ENCODE peak calls at places on chromosomes 6 and 20, in four cellular contexts. O is stomach, A is endothelial cell of umbilical vein, E is suprapubic skin. Y is an unnamed sample.

GRCh38 chr20:2131366-2131765 is 29.7 kb downstream of the STK35 start:
- DNase-seq in O (no peak), A (peak; percentile 6), E (no peak), Y (no peak)

GRCh38 chr20:56974499-56975250 is 291.8 kb downstream of the BMP7 start:
- DNase-seq in O (peak; percentile 31), A (no peak), E (no peak), Y (no peak)

GRCh38 chr6:14354919-14355572 is 237.5 kb downstream of the CD83 start:
- DNase-seq in O (peak; percentile 31), A (no peak), E (no peak), Y (peak; percentile 22)

GRCh38 chr6:151731313-151731712 is 76.2 kb upstream of the ESR1 start:
- DNase-seq in O (no peak), A (no peak), E (no peak), Y (peak; percentile 55)

GRCh38 chr20:36279776-36280175 is 26.4 kb upstream of the DLGAP4 start:
- DNase-seq in O (no peak), A (no peak), E (no peak), Y (no peak)

GRCh38 chr6:67411036-67411435 is 1224.0 kb upstream of the ADGRB3 start:
- DNase-seq in O (no peak), A (peak; percentile 1), E (no peak), Y (no peak)

GRCh38 chr6:46014054-46014453 is 1.6 kb downstream of the CLIC5 start:
- DNase-seq in O (no peak), A (no peak), E (no peak), Y (no peak)

GRCh38 chr6:74931567-74931966 is 274.3 kb downstream of the COL12A1 start:
- DNase-seq in O (no peak), A (no peak), E (no peak), Y (no peak)

GRCh38 chr6:78701407-78701806 is 165.9 kb upstream of the IRAK1BP1 start:
- DNase-seq in O (no peak), A (no peak), E (no peak), Y (no peak)

GRCh38 chr6:87929843-87930288 is 117.8 kb upstream of the SPACA1 start:
- DNase-seq in O (peak; percentile 77), A (peak; percentile 77), E (peak; percentile 82), Y (peak; percentile 73)

DNA sequence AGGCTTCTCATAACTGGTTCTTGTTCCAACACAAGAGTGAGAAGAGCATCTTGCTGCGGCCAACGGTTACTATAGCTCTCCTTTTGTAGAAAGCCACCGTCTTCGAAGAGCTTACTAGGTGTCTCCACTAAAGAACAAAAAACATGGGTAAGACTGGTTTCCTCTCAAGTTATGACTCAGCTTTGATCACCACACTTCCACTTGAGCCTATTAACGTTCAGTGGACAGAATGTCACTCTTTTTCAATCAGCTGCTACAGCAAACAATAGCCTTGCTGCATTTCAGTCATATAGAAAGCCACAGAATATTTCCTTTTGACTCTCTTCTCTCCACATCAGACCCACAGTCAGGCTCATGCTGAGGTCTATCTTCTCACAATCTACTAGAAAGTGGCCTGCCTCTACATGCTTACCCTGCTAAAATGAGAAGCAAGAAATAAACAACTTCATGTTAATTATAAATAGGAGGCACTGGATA is 243.5 kb upstream of the PREP start:
- DNase-seq in O (no peak), A (no peak), E (no peak), Y (no peak)
- TF ChIP-seq POLR2A in O (no peak), A (no peak), E (no peak), Y (no peak)

GRCh38 chr20:37989601-37990001 is 43.7 kb downstream of the TTI1 start:
- DNase-seq in O (peak; percentile 86), A (peak; percentile 60), E (peak; percentile 43), Y (peak; percentile 39)

GRCh38 chr20:37986873-37987601 is 46.2 kb downstream of the TTI1 start:
- DNase-seq in O (peak; percentile 90), A (no peak), E (no peak), Y (peak; percentile 98)

GRCh38 chr20:37986063-37986858 is 47.0 kb downstream of the TTI1 start:
- DNase-seq in O (peak; percentile 40), A (no peak), E (no peak), Y (no peak)

GRCh38 chr20:37988555-37988954 is 44.7 kb downstream of the TTI1 start:
- DNase-seq in O (no peak), A (no peak), E (no peak), Y (peak; percentile 20)

GRCh38 chr20:37987602-37988290 is 45.5 kb downstream of the TTI1 start:
- DNase-seq in O (no peak), A (no peak), E (no peak), Y (no peak)
- H3K4me1 ChIP-seq in O (peaks cover 62% of the 10 kb centered on the region), A (peaks cover 24% of the 10 kb centered on the region), E (peaks cover 29% of the 10 kb centered on the region), Y (peaks cover 89% of the 10 kb centered on the region)

GRCh38 chr6:129748212-129748900 is 38.4 kb upstream of the ARHGAP18 start:
- DNase-seq in O (peak; percentile 39), A (peak; percentile 28), E (no peak), Y (peak; percentile 10)
- TF ChIP-seq POLR2A in O (no peak), A (no peak), E (no peak), Y (no peak)

DNA sequence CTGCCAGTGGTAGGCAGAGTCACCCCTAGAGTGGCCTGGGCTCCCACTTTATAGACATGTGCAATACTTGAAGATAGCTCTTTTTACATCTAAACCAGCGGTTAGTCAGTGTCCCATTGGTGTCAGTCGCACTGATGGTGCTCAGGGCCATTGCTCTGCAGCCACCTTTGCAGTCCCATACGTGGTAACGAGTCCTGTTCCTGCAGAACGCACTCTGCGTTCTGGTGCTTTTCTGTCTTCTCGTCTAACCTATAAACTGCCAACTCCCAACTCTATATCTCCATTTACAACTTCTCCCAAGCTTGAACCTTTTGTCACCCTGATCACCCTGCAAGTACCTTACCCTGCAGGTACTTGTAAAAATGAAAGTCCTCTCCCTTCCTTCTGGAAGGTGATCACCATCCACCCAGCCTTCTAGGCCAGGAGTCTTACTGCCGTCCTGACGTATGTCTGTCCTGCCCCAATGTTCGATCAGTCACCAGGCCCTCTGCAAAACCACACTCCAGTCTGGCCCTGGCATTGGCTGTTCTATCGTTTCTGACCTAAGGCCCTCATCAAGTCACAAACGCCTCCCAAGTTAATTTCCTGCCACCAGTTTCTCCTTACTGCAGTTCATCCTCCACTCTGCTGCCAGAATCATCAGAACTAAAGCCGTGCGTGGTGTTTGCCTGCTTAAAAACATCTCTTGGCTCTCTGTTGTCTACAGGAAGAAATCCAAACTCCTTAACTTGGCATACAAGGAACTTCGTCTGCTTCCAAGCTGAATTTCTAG is 7.9 kb downstream of the RREB1 start:
- DNase-seq in O (no peak), A (no peak), E (no peak), Y (no peak)
- H3K4me1 ChIP-seq in O (peaks cover 43% of the 10 kb centered on the region), A (peaks cover 5% of the 10 kb centered on the region), E (peaks cover 54% of the 10 kb centered on the region), Y (peaks cover 58% of the 10 kb centered on the region)

GRCh38 chr20:62305765-62306431 is 3.1 kb downstream of the ADRM1 start:
- DNase-seq in O (no peak), A (no peak), E (no peak), Y (no peak)

GRCh38 chr20:62309198-62309944 is 6.6 kb downstream of the ADRM1 start:
- DNase-seq in O (no peak), A (no peak), E (no peak), Y (no peak)

GRCh38 chr20:62306440-62307187 is 3.8 kb downstream of the ADRM1 start:
- DNase-seq in O (no peak), A (no peak), E (no peak), Y (no peak)

GRCh38 chr20:62308102-62308822 is 5.5 kb downstream of the ADRM1 start:
- DNase-seq in O (no peak), A (no peak), E (no peak), Y (peak; percentile 22)

DNA sequence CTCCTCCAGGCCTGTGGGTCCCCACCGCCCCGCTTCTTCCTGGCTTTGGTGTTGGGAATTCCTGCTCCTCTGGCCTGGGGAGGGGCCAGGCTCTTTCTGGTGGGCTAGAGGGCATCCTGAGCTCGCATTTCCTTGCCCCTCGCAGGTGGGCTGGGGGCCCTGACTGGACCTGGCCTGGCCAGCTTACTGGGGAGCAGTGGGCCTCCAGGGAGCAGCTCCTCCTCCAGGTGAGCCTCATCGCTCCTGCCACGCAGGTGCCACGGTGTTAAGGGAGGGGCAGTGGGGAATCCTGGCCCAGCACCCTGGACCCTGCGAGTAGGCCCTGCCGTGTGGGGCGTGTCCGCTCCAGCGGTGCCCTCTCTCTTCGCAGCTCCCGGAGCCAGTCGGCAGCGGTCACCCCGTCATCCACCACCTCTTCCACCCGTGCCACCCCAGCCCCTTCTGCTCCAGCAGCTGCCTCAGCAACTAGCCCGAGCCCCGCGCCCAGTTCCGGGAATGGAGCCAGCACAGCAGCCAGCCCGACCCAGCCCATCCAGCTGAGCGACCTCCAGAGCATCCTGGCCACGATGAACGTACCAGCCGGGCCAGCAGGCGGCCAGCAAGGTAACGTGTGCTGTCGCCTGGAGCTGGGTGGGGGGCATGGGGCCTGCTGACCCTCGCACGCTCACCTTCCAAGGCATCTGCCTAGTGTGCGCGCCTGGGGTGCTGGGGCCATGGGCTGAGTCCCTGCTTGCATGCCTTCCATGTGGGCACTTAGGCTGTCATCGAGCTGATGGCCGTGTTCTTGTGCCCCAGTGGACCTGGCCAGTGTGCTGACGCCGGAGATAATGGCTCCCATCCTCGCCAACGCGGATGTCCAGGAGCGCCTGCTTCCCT is 4.7 kb downstream of the ADRM1 start:
- DNase-seq in O (no peak), A (no peak), E (no peak), Y (no peak)
- TF ChIP-seq POLR2A in O (no peak), A (no peak), E (no peak), Y (no peak)

GRCh38 chr20:50526403-50526989 is 16.3 kb downstream of the PTPN1 start:
- DNase-seq in O (no peak), A (peak; percentile 37), E (no peak), Y (no peak)

GRCh38 chr20:50521709-50522674 is 11.8 kb downstream of the PTPN1 start:
- DNase-seq in O (no peak), A (no peak), E (no peak), Y (no peak)

GRCh38 chr20:50521221-50521642 is 11.0 kb downstream of the PTPN1 start:
- DNase-seq in O (no peak), A (no peak), E (no peak), Y (no peak)

GRCh38 chr20:50520222-50520877 is 10.2 kb downstream of the PTPN1 start:
- DNase-seq in O (no peak), A (no peak), E (no peak), Y (no peak)

DNA sequence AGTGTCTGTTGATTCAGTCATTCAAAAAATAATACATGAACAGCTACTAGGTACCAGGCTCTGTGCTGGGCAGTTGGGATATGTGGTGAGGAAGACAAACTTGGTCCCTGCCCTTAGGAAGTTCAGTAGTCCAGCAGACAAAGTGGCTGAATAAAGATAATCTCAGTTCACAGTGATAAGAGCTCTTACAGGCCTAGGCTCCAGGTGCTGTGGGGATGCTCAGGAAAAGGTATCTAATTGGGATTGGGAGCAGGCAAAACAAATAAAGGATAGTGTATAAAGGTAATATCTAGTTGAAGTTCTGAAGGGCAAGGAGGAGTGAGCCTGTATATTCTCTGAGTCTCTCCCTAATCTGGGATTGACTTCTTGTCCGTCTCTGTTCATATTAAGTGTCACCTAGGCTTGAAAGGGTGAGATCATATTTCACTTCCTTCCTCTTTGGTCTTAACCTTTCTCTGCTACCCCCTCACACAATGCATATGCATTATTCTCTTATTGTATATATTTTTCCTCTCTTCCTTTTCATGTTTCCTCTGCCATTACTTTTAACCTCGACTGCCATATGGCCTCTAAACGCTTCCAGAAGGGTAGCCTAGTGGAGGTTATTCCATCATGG is 13.5 kb downstream of the PTPN1 start:
- DNase-seq in O (no peak), A (peak; percentile 36), E (no peak), Y (no peak)
- H3K4me1 ChIP-seq in O (peaks cover 51% of the 10 kb centered on the region), A (peaks cover 50% of the 10 kb centered on the region), E (peaks cover 56% of the 10 kb centered on the region), Y (peaks cover 79% of the 10 kb centered on the region)

GRCh38 chr20:41692479-41693135 is 74.4 kb upstream of the CHD6 start:
- DNase-seq in O (peak; percentile 77), A (peak; percentile 67), E (peak; percentile 89), Y (peak; percentile 90)
- TF ChIP-seq POLR2A in O (no peak), A (no peak), E (no peak), Y (no peak)